ENCODE peak calls at places on chromosomes 13 and 19, in eight cellular contexts. One of them, this sample, is unnamed.

GRCh38 chr13:28753208-28753892 is 34.6 kb upstream of the SLC46A3 start:
- DNase-seq in mucosa of descending colon: no peak
- DNase-seq in AG04449: peak
- DNase-seq in endothelial cell: no peak
- DNase-seq in colonic mucosa: peak
- DNase-seq in upper lobe of right lung: peak
- DNase-seq in tibial nerve: peak
- DNase-seq in A549: peak
- DNase-seq in this sample: peak

GRCh38 chr13:36344886-36345437 is 1.2 kb downstream of the SPART start:
- DNase-seq in mucosa of descending colon: no peak
- DNase-seq in AG04449: no peak
- DNase-seq in endothelial cell: no peak
- DNase-seq in colonic mucosa: no peak
- DNase-seq in upper lobe of right lung: no peak
- DNase-seq in tibial nerve: no peak
- DNase-seq in A549: no peak
- DNase-seq in this sample: no peak

GRCh38 chr13:105990256-105990958 is 545.1 kb downstream of the EFNB2 start:
- DNase-seq in mucosa of descending colon: no peak
- DNase-seq in AG04449: no peak
- DNase-seq in endothelial cell: no peak
- DNase-seq in colonic mucosa: no peak
- DNase-seq in upper lobe of right lung: no peak
- DNase-seq in tibial nerve: no peak
- DNase-seq in A549: no peak
- DNase-seq in this sample: no peak

GRCh38 chr19:48510421-48511268 is 990 bp downstream of the LMTK3 start:
- DNase-seq in mucosa of descending colon: peak
- DNase-seq in AG04449: no peak
- DNase-seq in endothelial cell: peak
- DNase-seq in colonic mucosa: peak
- DNase-seq in upper lobe of right lung: peak
- DNase-seq in tibial nerve: peak
- DNase-seq in A549: no peak
- DNase-seq in this sample: peak

GRCh38 chr13:22074403-22074802 is 403.5 kb downstream of the FGF9 start:
- DNase-seq in mucosa of descending colon: no peak
- DNase-seq in AG04449: no peak
- DNase-seq in endothelial cell: no peak
- DNase-seq in colonic mucosa: no peak
- DNase-seq in upper lobe of right lung: no peak
- DNase-seq in tibial nerve: no peak
- DNase-seq in A549: no peak
- DNase-seq in this sample: no peak

GRCh38 chr19:15466851-15467733 is 2.7 kb upstream of the RASAL3 start:
- DNase-seq in mucosa of descending colon: no peak
- DNase-seq in AG04449: no peak
- DNase-seq in endothelial cell: no peak
- DNase-seq in colonic mucosa: no peak
- DNase-seq in upper lobe of right lung: no peak
- DNase-seq in tibial nerve: no peak
- DNase-seq in A549: no peak
- DNase-seq in this sample: no peak

GRCh38 chr13:61777281-61777680 is 361.6 kb upstream of the PCDH20 start:
- DNase-seq in mucosa of descending colon: no peak
- DNase-seq in AG04449: no peak
- DNase-seq in endothelial cell: no peak
- DNase-seq in colonic mucosa: no peak
- DNase-seq in upper lobe of right lung: no peak
- DNase-seq in tibial nerve: no peak
- DNase-seq in A549: no peak
- DNase-seq in this sample: no peak

GRCh38 chr19:57512845-57513244 is 13.1 kb downstream of the ZNF773 start:
- DNase-seq in mucosa of descending colon: no peak
- DNase-seq in AG04449: no peak
- DNase-seq in endothelial cell: peak
- DNase-seq in colonic mucosa: no peak
- DNase-seq in upper lobe of right lung: no peak
- DNase-seq in tibial nerve: no peak
- DNase-seq in A549: no peak
- DNase-seq in this sample: peak

GRCh38 chr19:53881482-53882390 is at the start of gene PRKCG:
- DNase-seq in mucosa of descending colon: peak
- DNase-seq in AG04449: no peak
- DNase-seq in endothelial cell: peak
- DNase-seq in colonic mucosa: peak
- DNase-seq in upper lobe of right lung: peak
- DNase-seq in tibial nerve: no peak
- DNase-seq in A549: peak
- DNase-seq in this sample: peak

GRCh38 chr19:49850487-49851342 is at the start of gene PTOV1:
- DNase-seq in mucosa of descending colon: peak
- DNase-seq in AG04449: no peak
- DNase-seq in endothelial cell: peak
- DNase-seq in colonic mucosa: peak
- DNase-seq in upper lobe of right lung: peak
- DNase-seq in tibial nerve: peak
- DNase-seq in A549: peak
- DNase-seq in this sample: peak

GRCh38 chr19:28456264-28456663 is 756.7 kb downstream of the UQCRFS1 start:
- DNase-seq in mucosa of descending colon: no peak
- DNase-seq in AG04449: no peak
- DNase-seq in endothelial cell: no peak
- DNase-seq in colonic mucosa: no peak
- DNase-seq in upper lobe of right lung: no peak
- DNase-seq in tibial nerve: no peak
- DNase-seq in A549: no peak
- DNase-seq in this sample: no peak

GRCh38 chr19:45136507-45137178 is 24.1 kb downstream of the NKPD1 start:
- DNase-seq in mucosa of descending colon: no peak
- DNase-seq in AG04449: no peak
- DNase-seq in endothelial cell: no peak
- DNase-seq in colonic mucosa: no peak
- DNase-seq in upper lobe of right lung: no peak
- DNase-seq in tibial nerve: no peak
- DNase-seq in A549: no peak
- DNase-seq in this sample: no peak

GRCh38 chr19:47283405-47284059 is 8.8 kb downstream of the INAFM1 start:
- DNase-seq in mucosa of descending colon: no peak
- DNase-seq in AG04449: no peak
- DNase-seq in endothelial cell: no peak
- DNase-seq in colonic mucosa: no peak
- DNase-seq in upper lobe of right lung: no peak
- DNase-seq in tibial nerve: no peak
- DNase-seq in A549: no peak
- DNase-seq in this sample: no peak

GRCh38 chr19:47284324-47284899 is 9.7 kb downstream of the INAFM1 start:
- DNase-seq in mucosa of descending colon: no peak
- DNase-seq in AG04449: no peak
- DNase-seq in endothelial cell: peak
- DNase-seq in colonic mucosa: peak
- DNase-seq in upper lobe of right lung: no peak
- DNase-seq in tibial nerve: peak
- DNase-seq in A549: peak
- DNase-seq in this sample: peak

GRCh38 chr19:47275866-47276461 is 1.3 kb downstream of the INAFM1 start:
- DNase-seq in mucosa of descending colon: peak
- DNase-seq in AG04449: no peak
- DNase-seq in endothelial cell: no peak
- DNase-seq in colonic mucosa: no peak
- DNase-seq in upper lobe of right lung: peak
- DNase-seq in tibial nerve: peak
- DNase-seq in A549: no peak
- DNase-seq in this sample: no peak

GRCh38 chr19:47274891-47275865 is 493 bp downstream of the INAFM1 start:
- DNase-seq in mucosa of descending colon: no peak
- DNase-seq in AG04449: no peak
- DNase-seq in endothelial cell: peak
- DNase-seq in colonic mucosa: no peak
- DNase-seq in upper lobe of right lung: no peak
- DNase-seq in tibial nerve: no peak
- DNase-seq in A549: no peak
- DNase-seq in this sample: no peak

DNA sequence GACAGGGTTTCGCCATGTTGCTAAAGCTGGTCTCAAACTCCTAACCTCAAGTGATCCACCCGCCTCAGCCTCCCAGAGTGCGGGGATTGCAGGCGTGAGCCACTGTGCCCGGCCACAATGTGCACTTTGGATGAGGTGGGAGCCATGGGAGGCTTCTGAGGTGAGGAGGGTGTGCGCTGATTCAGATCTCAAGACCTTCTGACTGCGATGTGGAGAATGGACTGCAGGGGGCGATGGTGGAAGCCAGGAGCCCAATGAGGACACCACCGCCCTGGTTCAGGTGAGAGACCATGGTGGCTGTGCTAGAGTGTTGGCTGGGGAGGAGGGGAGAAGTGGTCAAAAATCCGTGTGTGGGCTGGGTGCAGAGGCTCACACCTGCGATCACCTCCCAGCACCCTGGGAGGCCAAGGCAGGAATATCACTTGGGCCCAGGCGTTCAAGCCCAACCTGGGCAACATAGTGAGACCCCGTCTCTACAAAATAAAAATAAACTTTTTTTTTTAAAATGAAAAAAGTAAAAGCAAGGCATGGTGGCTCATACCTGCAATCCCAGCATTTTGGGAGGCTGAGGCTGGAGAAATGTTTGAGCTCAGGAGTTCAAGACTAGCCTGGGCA is 5.6 kb downstream of the INAFM1 start:
- DNase-seq in mucosa of descending colon: peak
- DNase-seq in AG04449: no peak
- DNase-seq in endothelial cell: peak
- DNase-seq in colonic mucosa: no peak
- DNase-seq in upper lobe of right lung: peak
- DNase-seq in tibial nerve: no peak
- DNase-seq in A549: peak
- DNase-seq in this sample: peak
- TF ChIP-seq CTCF in mucosa of descending colon: peak
- TF ChIP-seq CTCF in AG04449: peak
- TF ChIP-seq CTCF in endothelial cell: peak
- TF ChIP-seq CTCF in colonic mucosa: peak
- TF ChIP-seq CTCF in upper lobe of right lung: peak
- TF ChIP-seq CTCF in tibial nerve: peak
- TF ChIP-seq CTCF in A549: peak
- TF ChIP-seq CTCF in this sample: peak

GRCh38 chr19:40908981-40909380 is 26.9 kb upstream of the CYP2A7 start:
- DNase-seq in mucosa of descending colon: no peak
- DNase-seq in AG04449: no peak
- DNase-seq in endothelial cell: peak
- DNase-seq in colonic mucosa: no peak
- DNase-seq in upper lobe of right lung: no peak
- DNase-seq in tibial nerve: no peak
- DNase-seq in A549: no peak
- DNase-seq in this sample: no peak
- TF ChIP-seq CTCF in mucosa of descending colon: no peak
- TF ChIP-seq CTCF in AG04449: no peak
- TF ChIP-seq CTCF in endothelial cell: peak
- TF ChIP-seq CTCF in colonic mucosa: no peak
- TF ChIP-seq CTCF in upper lobe of right lung: no peak
- TF ChIP-seq CTCF in tibial nerve: no peak
- TF ChIP-seq CTCF in A549: peak
- TF ChIP-seq CTCF in this sample: no peak

GRCh38 chr13:32033744-32034143 is 2.2 kb downstream of the FRY start:
- DNase-seq in mucosa of descending colon: no peak
- DNase-seq in AG04449: no peak
- DNase-seq in endothelial cell: no peak
- DNase-seq in colonic mucosa: no peak
- DNase-seq in upper lobe of right lung: no peak
- DNase-seq in tibial nerve: no peak
- DNase-seq in A549: no peak
- DNase-seq in this sample: no peak

GRCh38 chr13:32031815-32032345 is 306 bp downstream of the FRY start:
- DNase-seq in mucosa of descending colon: no peak
- DNase-seq in AG04449: no peak
- DNase-seq in endothelial cell: no peak
- DNase-seq in colonic mucosa: no peak
- DNase-seq in upper lobe of right lung: no peak
- DNase-seq in tibial nerve: no peak
- DNase-seq in A549: no peak
- DNase-seq in this sample: no peak

GRCh38 chr13:32029684-32030083 is 1.9 kb upstream of the FRY start:
- DNase-seq in mucosa of descending colon: no peak
- DNase-seq in AG04449: no peak
- DNase-seq in endothelial cell: no peak
- DNase-seq in colonic mucosa: no peak
- DNase-seq in upper lobe of right lung: no peak
- DNase-seq in tibial nerve: no peak
- DNase-seq in A549: no peak
- DNase-seq in this sample: no peak

GRCh38 chr13:32032780-32033179 is 1.2 kb downstream of the FRY start:
- DNase-seq in mucosa of descending colon: no peak
- DNase-seq in AG04449: no peak
- DNase-seq in endothelial cell: no peak
- DNase-seq in colonic mucosa: no peak
- DNase-seq in upper lobe of right lung: no peak
- DNase-seq in tibial nerve: no peak
- DNase-seq in A549: no peak
- DNase-seq in this sample: no peak

GRCh38 chr13:32031025-32031814 is at the start of gene FRY:
- DNase-seq in mucosa of descending colon: peak
- DNase-seq in AG04449: no peak
- DNase-seq in endothelial cell: peak
- DNase-seq in colonic mucosa: peak
- DNase-seq in upper lobe of right lung: peak
- DNase-seq in tibial nerve: peak
- DNase-seq in A549: peak
- DNase-seq in this sample: peak
- TF ChIP-seq CTCF in mucosa of descending colon: no peak
- TF ChIP-seq CTCF in AG04449: peak
- TF ChIP-seq CTCF in endothelial cell: no peak
- TF ChIP-seq CTCF in colonic mucosa: no peak
- TF ChIP-seq CTCF in upper lobe of right lung: no peak
- TF ChIP-seq CTCF in tibial nerve: no peak
- TF ChIP-seq CTCF in A549: no peak
- TF ChIP-seq CTCF in this sample: no peak

GRCh38 chr19:36115453-36116343 is at the start of gene TBCB:
- DNase-seq in mucosa of descending colon: peak
- DNase-seq in AG04449: no peak
- DNase-seq in endothelial cell: peak
- DNase-seq in colonic mucosa: peak
- DNase-seq in upper lobe of right lung: peak
- DNase-seq in tibial nerve: peak
- DNase-seq in A549: peak
- DNase-seq in this sample: no peak

GRCh38 chr19:36114763-36115452 is at the start of gene POLR2I:
- DNase-seq in mucosa of descending colon: peak
- DNase-seq in AG04449: peak
- DNase-seq in endothelial cell: peak
- DNase-seq in colonic mucosa: peak
- DNase-seq in upper lobe of right lung: peak
- DNase-seq in tibial nerve: peak
- DNase-seq in A549: peak
- DNase-seq in this sample: peak

GRCh38 chr19:36112678-36113077 is 1.7 kb downstream of the OVOL3 start:
- DNase-seq in mucosa of descending colon: no peak
- DNase-seq in AG04449: no peak
- DNase-seq in endothelial cell: no peak
- DNase-seq in colonic mucosa: no peak
- DNase-seq in upper lobe of right lung: no peak
- DNase-seq in tibial nerve: no peak
- DNase-seq in A549: no peak
- DNase-seq in this sample: no peak

GRCh38 chr19:36113425-36113824 is 1.2 kb downstream of the POLR2I start:
- DNase-seq in mucosa of descending colon: no peak
- DNase-seq in AG04449: no peak
- DNase-seq in endothelial cell: no peak
- DNase-seq in colonic mucosa: no peak
- DNase-seq in upper lobe of right lung: no peak
- DNase-seq in tibial nerve: no peak
- DNase-seq in A549: no peak
- DNase-seq in this sample: no peak

GRCh38 chr19:36113895-36114762 is 546 bp downstream of the POLR2I start:
- DNase-seq in mucosa of descending colon: peak
- DNase-seq in AG04449: no peak
- DNase-seq in endothelial cell: peak
- DNase-seq in colonic mucosa: no peak
- DNase-seq in upper lobe of right lung: no peak
- DNase-seq in tibial nerve: peak
- DNase-seq in A549: peak
- DNase-seq in this sample: no peak
- TF ChIP-seq CTCF in mucosa of descending colon: peak
- TF ChIP-seq CTCF in AG04449: peak
- TF ChIP-seq CTCF in endothelial cell: no peak
- TF ChIP-seq CTCF in colonic mucosa: no peak
- TF ChIP-seq CTCF in upper lobe of right lung: no peak
- TF ChIP-seq CTCF in tibial nerve: no peak
- TF ChIP-seq CTCF in A549: no peak
- TF ChIP-seq CTCF in this sample: no peak